ENCODE peak calls at places on chromosomes 4 and X, in seven cellular contexts. E is left ventricle myocardium superior; A is cardiac fibroblast; Q is stimulated activated CD4-positive, alpha-beta T cell treated with anti-CD3 and anti-CD28 coated beads, Interleukin-4, amount 100 ng/mL, for 48 hours; U is left ventricle myocardium inferior; P is sciatic nerve; F is CD4-positive, alpha-beta T cell. N is an unnamed sample.

GRCh38 chr4:2761035-2761923 is 5.1 kb upstream of the TNIP2 start:
- DNase-seq in E (no peak), A (no peak), Q (no peak), U (no peak), P (no peak), F (no peak), N (no peak)

GRCh38 chrX:130688360-130688759 is 214.6 kb downstream of the ENOX2 start:
- DNase-seq in E (no peak), A (no peak), Q (no peak), U (no peak), P (no peak), F (no peak), N (no peak)

GRCh38 chrX:151921292-151921691 is 8.6 kb downstream of the MAGEA4 start:
- DNase-seq in E (no peak), A (no peak), Q (no peak), U (no peak), P (no peak), F (no peak), N (no peak)

GRCh38 chr4:3494501-3494900 is 31.4 kb downstream of the DOK7 start:
- DNase-seq in E (no peak), A (no peak), Q (no peak), U (no peak), P (no peak), F (no peak), N (no peak)

GRCh38 chr4:88737304-88738015 is 39.8 kb upstream of the NAP1L5 start:
- DNase-seq in E (no peak), A (no peak), Q (no peak), U (no peak), P (no peak), F (no peak), N (no peak)

GRCh38 chr4:56655209-56655626 is 25.9 kb downstream of the HOPX start:
- DNase-seq in E (peak; percentile 53), A (no peak), Q (no peak), U (peak; percentile 24), P (no peak), F (no peak), N (peak; percentile 15)

GRCh38 chr4:100721077-100721476 is 203.3 kb upstream of the EMCN start:
- DNase-seq in E (no peak), A (no peak), Q (no peak), U (no peak), P (no peak), F (no peak), N (no peak)

GRCh38 chr4:68416591-68416990 is 30.7 kb upstream of the TMPRSS11E start:
- DNase-seq in E (no peak), A (peak; percentile 12), Q (no peak), U (no peak), P (no peak), F (no peak), N (no peak)

GRCh38 chrX:103774070-103774642 is 2.5 kb upstream of the PLP1 start:
- DNase-seq in E (no peak), A (peak; percentile 73), Q (no peak), U (no peak), P (no peak), F (no peak), N (no peak)

GRCh38 chr4:144591401-144591800 is 54.6 kb upstream of the HHIP start:
- DNase-seq in E (no peak), A (peak; percentile 91), Q (no peak), U (no peak), P (no peak), F (no peak), N (no peak)

GRCh38 chrX:30957753-30958152 is 68.7 kb upstream of the TAB3 start:
- DNase-seq in E (no peak), A (peak; percentile 50), Q (no peak), U (no peak), P (no peak), F (no peak), N (no peak)

GRCh38 chrX:11591712-11592351 is 73.9 kb downstream of the ARHGAP6 start:
- DNase-seq in E (no peak), A (peak; percentile 8), Q (no peak), U (no peak), P (no peak), F (no peak), N (no peak)

GRCh38 chr4:45350438-45350837 is 624.1 kb upstream of the GNPDA2 start:
- DNase-seq in E (no peak), A (peak; percentile 8), Q (no peak), U (no peak), P (no peak), F (no peak), N (no peak)

GRCh38 chrX:46294234-46294633 is 251.0 kb downstream of the ZNF674 start:
- DNase-seq in E (no peak), A (no peak), Q (no peak), U (no peak), P (no peak), F (no peak), N (no peak)

GRCh38 chr4:119493419-119493818 is 135.2 kb downstream of the PDE5A start:
- DNase-seq in E (no peak), A (peak; percentile 32), Q (no peak), U (no peak), P (no peak), F (no peak), N (no peak)

GRCh38 chr4:926538-926937 is 5.6 kb downstream of the GAK start:
- DNase-seq in E (no peak), A (no peak), Q (no peak), U (no peak), P (no peak), F (no peak), N (no peak)

GRCh38 chrX:42098897-42099296 is 175.5 kb upstream of the CASK start:
- DNase-seq in E (peak; percentile 35), A (peak; percentile 18), Q (no peak), U (peak; percentile 17), P (no peak), F (no peak), N (no peak)

N was measured in GM12892.